ENCODE peak calls at places on chromosomes 7 and 10, in six cellular contexts. M is lower lobe of right lung; U is left ventricle myocardium inferior; S is CD8-positive, alpha-beta memory T cell; O is fibroblast of lung; I is upper lobe of right lung. T is an unnamed sample.

GRCh38 chr7:23341846-23342598 is 42.9 kb downstream of the MALSU1 start:
- DNase-seq in M (no peak), U (no peak), S (no peak), O (no peak), I (no peak), T (no peak)

GRCh38 chr7:30135551-30136271 is 925 bp downstream of the MTURN start:
- DNase-seq in M (peak; percentile 81), U (peak; percentile 58), S (peak; percentile 51), O (peak; percentile 76), I (peak; percentile 86), T (peak; percentile 88)

GRCh38 chr7:50792342-50793114 is 9.8 kb upstream of the GRB10 start:
- DNase-seq in M (peak; percentile 63), U (peak; percentile 43), S (peak; percentile 21), O (peak; percentile 70), I (peak; percentile 68), T (peak; percentile 59)

GRCh38 chr10:11691319-11691755 is 50.8 kb upstream of the ECHDC3 start:
- DNase-seq in M (no peak), U (peak; percentile 45), S (no peak), O (no peak), I (no peak), T (peak; percentile 66)

GRCh38 chr7:24255139-24255538 is 28.9 kb upstream of the NPY start:
- DNase-seq in M (no peak), U (no peak), S (no peak), O (no peak), I (no peak), T (no peak)

GRCh38 chr7:137421389-137421788 is 77.9 kb upstream of the PTN start:
- DNase-seq in M (no peak), U (no peak), S (no peak), O (peak; percentile 48), I (no peak), T (no peak)

GRCh38 chr10:22992621-22993020 is 64.8 kb downstream of the ARMC3 start:
- DNase-seq in M (no peak), U (no peak), S (no peak), O (no peak), I (no peak), T (no peak)

GRCh38 chr10:21184216-21184615 is 287.1 kb upstream of the NEBL start:
- DNase-seq in M (no peak), U (no peak), S (no peak), O (peak; percentile 48), I (no peak), T (no peak)

GRCh38 chr10:104328916-104329710 is 9.2 kb downstream of the ITPRIP start:
- DNase-seq in M (peak; percentile 63), U (no peak), S (peak; percentile 82), O (peak; percentile 94), I (no peak), T (peak; percentile 76)

GRCh38 chr10:93357680-93358079 is 124.5 kb downstream of the MYOF start:
- DNase-seq in M (no peak), U (no peak), S (no peak), O (peak; percentile 41), I (no peak), T (no peak)

GRCh38 chr7:89680161-89680560 is 474.1 kb upstream of the STEAP1 start:
- DNase-seq in M (no peak), U (no peak), S (no peak), O (no peak), I (no peak), T (no peak)

GRCh38 chr7:92778972-92779371 is 57.4 kb downstream of the CDK6 start:
- DNase-seq in M (no peak), U (no peak), S (no peak), O (peak; percentile 87), I (no peak), T (no peak)

GRCh38 chr7:98284335-98285036 is 3.0 kb downstream of the BRI3 start:
- DNase-seq in M (peak; percentile 92), U (peak; percentile 82), S (no peak), O (peak; percentile 39), I (peak; percentile 93), T (peak; percentile 93)

DNA sequence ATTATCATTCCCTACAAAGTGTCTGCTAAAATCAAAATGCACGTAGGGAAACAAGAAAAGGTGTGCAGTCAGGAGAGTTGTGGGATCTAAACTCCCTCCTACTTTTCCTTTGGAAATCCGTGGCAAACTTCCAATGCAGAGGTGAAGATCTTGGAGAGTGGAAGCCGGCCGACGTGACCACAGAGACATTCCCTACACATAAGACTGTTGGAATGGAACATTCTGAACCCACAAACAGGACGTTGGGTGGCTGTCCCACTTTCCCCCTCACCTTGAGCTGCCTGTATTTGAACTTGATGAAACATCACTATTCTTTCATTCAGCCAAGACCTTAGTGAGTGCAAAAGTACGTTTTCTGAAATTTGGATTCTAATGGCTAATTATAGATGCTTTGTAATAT is 65.9 kb downstream of the PRKCQ start:
- DNase-seq in M (no peak), U (no peak), S (no peak), O (no peak), I (no peak), T (no peak)
- H3K4me3 ChIP-seq in M (no peak overlapping the region), U (no peak overlapping the region), S (no peak overlapping the region), O (no peak overlapping the region), I (no peak overlapping the region), T (no peak overlapping the region)

GRCh38 chr7:45027774-45028114 is 27.7 kb downstream of the CCM2 start:
- DNase-seq in M (no peak), U (no peak), S (no peak), O (no peak), I (no peak), T (no peak)
- H3K27ac ChIP-seq in M (peak overlapping the region; percentile 81), U (no peak overlapping the region), S (peak overlapping the region; percentile 87), O (no peak overlapping the region), I (peak overlapping the region; percentile 72), T (no peak overlapping the region)

DNA sequence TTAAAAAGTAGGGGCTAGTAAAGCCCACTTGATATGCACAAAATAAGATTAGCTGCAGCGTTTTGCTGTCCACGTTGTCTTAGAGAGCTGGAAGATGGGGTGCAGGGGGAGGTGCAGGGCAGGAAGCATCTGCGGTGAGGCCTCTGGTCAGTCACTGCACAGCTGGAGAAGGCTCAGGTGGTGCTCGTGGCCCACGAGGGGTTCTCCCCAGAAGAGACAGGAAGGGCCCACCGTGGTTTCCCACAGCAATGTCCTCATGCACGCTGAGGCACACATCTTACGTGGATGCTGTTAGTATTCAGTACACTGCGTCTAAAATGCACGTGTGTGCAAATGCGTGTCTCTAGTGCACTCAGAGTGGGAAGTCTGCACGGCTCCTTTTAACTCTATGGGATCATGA is 582.1 kb downstream of the PTPRN2 start:
- DNase-seq in M (no peak), U (no peak), S (no peak), O (no peak), I (no peak), T (no peak)
- H3K9me3 ChIP-seq in M (no peaks in the 10 kb centered on the region), U (no peaks in the 10 kb centered on the region), S (no peaks in the 10 kb centered on the region), O (no peaks in the 10 kb centered on the region), I (no peaks in the 10 kb centered on the region), T (no peaks in the 10 kb centered on the region)

GRCh38 chr7:16587785-16588184 is 57.8 kb downstream of the ANKMY2 start:
- DNase-seq in M (no peak), U (no peak), S (no peak), O (no peak), I (no peak), T (no peak)
- H3K4me3 ChIP-seq in M (no peak overlapping the region), U (peak overlapping the region; percentile 38), S (no peak overlapping the region), O (no peak overlapping the region), I (peak overlapping the region; percentile 19), T (no peak overlapping the region)

DNA sequence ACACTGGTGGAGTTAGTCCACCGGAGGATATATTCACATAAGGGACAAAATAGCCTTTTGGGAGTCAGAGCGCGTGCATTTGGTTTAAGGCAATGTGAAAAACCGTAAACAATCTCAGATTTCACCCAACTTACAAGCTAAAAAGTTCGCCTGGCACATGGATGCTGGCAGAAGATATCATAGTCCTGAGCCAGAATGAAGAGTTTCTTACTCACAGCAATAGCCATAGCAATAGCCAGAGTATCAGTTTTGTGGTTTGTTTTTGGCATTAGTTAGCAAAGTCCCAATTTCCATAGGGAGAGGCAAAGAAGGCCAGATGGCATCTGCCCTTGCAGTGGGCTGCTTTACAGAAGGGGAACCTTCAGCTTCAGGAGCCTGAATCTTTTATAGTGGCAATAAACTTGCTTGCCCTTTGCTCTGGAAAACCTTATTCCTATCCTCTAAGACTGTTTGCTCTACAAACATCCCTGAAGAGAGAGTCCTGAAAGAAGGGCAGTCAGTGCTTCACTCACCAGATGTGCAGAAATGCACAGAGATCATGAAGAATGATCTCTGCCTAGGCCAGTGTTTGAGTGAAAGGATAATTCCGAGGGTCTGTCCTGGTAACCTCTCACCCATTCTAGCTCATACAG is 28.7 kb upstream of the RSBN1L start:
- DNase-seq in M (no peak), U (no peak), S (no peak), O (peak; percentile 62), I (no peak), T (no peak)
- H3K27ac ChIP-seq in M (no peak overlapping the region), U (no peak overlapping the region), S (no peak overlapping the region), O (no peak overlapping the region), I (no peak overlapping the region), T (no peak overlapping the region)

GRCh38 chr7:121505021-121505420 is 108.9 kb upstream of the FAM3C start:
- DNase-seq in M (no peak), U (no peak), S (no peak), O (peak; percentile 36), I (no peak), T (no peak)
- H3K9me3 ChIP-seq in M (peaks cover 13% of the 10 kb centered on the region), U (peaks cover 40% of the 10 kb centered on the region), S (no peaks in the 10 kb centered on the region), O (no peaks in the 10 kb centered on the region), I (peaks cover 11% of the 10 kb centered on the region), T (peaks cover 5% of the 10 kb centered on the region)

GRCh38 chr7:156101355-156101754 is 289.1 kb upstream of the SHH start:
- DNase-seq in M (no peak), U (no peak), S (no peak), O (no peak), I (peak; percentile 25), T (peak; percentile 23)
- H3K4me3 ChIP-seq in M (no peak overlapping the region), U (no peak overlapping the region), S (no peak overlapping the region), O (no peak overlapping the region), I (no peak overlapping the region), T (no peak overlapping the region)

DNA sequence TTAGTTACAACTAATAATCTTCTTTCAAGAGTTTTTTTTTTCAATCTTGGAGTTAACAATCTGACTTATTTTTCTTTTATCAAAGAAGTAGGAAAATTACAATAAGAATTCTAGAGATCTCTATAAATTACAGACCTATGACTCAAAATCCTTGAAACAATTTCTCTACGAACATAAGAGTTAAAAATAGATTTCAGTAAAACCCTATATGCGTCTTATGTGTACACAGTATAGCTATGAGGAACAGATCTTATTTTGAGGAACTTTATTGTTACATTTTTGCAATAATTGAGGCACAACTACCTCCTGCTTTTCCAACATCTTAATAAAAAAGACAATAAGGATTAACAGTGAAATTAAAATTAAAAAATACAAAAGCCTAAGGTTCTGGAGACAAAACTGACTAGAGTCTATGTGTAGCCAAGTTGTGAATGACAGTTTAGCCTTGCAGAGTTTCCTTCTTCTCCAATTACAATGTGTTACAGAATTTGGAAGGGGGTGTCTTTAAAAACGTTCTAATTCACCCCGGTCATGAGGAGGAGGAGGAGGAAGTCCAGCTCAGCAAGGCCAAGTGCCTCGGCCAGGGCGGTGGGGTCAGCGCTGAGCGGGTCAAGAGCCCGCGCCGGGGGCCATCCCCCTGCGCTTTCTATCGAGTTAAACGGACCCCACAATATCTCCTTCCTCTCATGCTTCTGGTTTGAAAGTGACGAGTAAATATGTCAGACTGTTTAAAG is 40.5 kb downstream of the AMZ1 start:
- DNase-seq in M (peak; percentile 52), U (no peak), S (no peak), O (peak; percentile 27), I (peak; percentile 62), T (peak; percentile 57)
- H3K27ac ChIP-seq in M (peak overlapping the region; percentile 34), U (peak overlapping the region; percentile 52), S (no peak overlapping the region), O (peak overlapping the region; percentile 28), I (peak overlapping the region; percentile 25), T (no peak overlapping the region)

GRCh38 chr10:90929179-90929578 is 8.3 kb upstream of the ANKRD1 start:
- DNase-seq in M (no peak), U (no peak), S (no peak), O (no peak), I (no peak), T (no peak)
- H3K9me3 ChIP-seq in M (no peaks in the 10 kb centered on the region), U (no peaks in the 10 kb centered on the region), S (no peaks in the 10 kb centered on the region), O (no peaks in the 10 kb centered on the region), I (no peaks in the 10 kb centered on the region), T (no peaks in the 10 kb centered on the region)

T was measured in aorta.